ENCODE peak calls at places on chromosomes 3 and 15, in nine cellular contexts. E is LNCaP clone FGC; B is left ventricle myocardium inferior; Q is CD8-positive, alpha-beta T cell; M is ovary; Z is IMR-90; V is kidney epithelial cell; G is hepatocyte; O is psoas muscle. T is an unnamed sample.

GRCh38 chr3:111012388-111013248 is 59.0 kb upstream of the NECTIN3 start:
- DNase-seq in E (no peak), B (no peak), Q (no peak), M (no peak), Z (no peak), V (no peak), G (peak), O (no peak), T (no peak)

GRCh38 chr3:88713233-88713691 is 394.2 kb upstream of the EPHA3 start:
- DNase-seq in E (no peak), B (no peak), Q (no peak), M (no peak), Z (peak), V (peak), G (no peak), O (no peak), T (no peak)

GRCh38 chr3:32045091-32045964 is 61.1 kb upstream of the GPD1L start:
- DNase-seq in E (peak), B (no peak), Q (no peak), M (peak), Z (peak), V (no peak), G (peak), O (no peak), T (no peak)

GRCh38 chr3:14320221-14320620 is 82.2 kb upstream of the SLC6A6 start:
- DNase-seq in E (no peak), B (no peak), Q (no peak), M (no peak), Z (no peak), V (no peak), G (no peak), O (no peak), T (no peak)

GRCh38 chr15:42724276-42724675 is 12.7 kb downstream of the CDAN1 start:
- DNase-seq in E (no peak), B (no peak), Q (no peak), M (no peak), Z (no peak), V (no peak), G (no peak), O (no peak), T (no peak)

GRCh38 chr15:97745481-97746071 is 214.9 kb upstream of the ARRDC4 start:
- DNase-seq in E (peak), B (no peak), Q (no peak), M (no peak), Z (no peak), V (no peak), G (peak), O (no peak), T (peak)

GRCh38 chr15:63983071-63983711 is 63.1 kb downstream of the DAPK2 start:
- DNase-seq in E (no peak), B (no peak), Q (no peak), M (no peak), Z (no peak), V (no peak), G (no peak), O (no peak), T (no peak)

GRCh38 chr3:159165972-159166371 is 364.1 kb downstream of the MFSD1 start:
- DNase-seq in E (no peak), B (no peak), Q (no peak), M (no peak), Z (no peak), V (no peak), G (no peak), O (no peak), T (no peak)

GRCh38 chr15:47184003-47184404 is 533.3 kb upstream of the SEMA6D start:
- DNase-seq in E (no peak), B (no peak), Q (no peak), M (peak), Z (no peak), V (no peak), G (peak), O (peak), T (no peak)

GRCh38 chr15:72850833-72851232 is 67.3 kb upstream of the ADPGK start:
- DNase-seq in E (no peak), B (no peak), Q (no peak), M (no peak), Z (no peak), V (no peak), G (no peak), O (no peak), T (no peak)

GRCh38 chr3:12194669-12195161 is 36.0 kb upstream of the TIMP4 start:
- DNase-seq in E (no peak), B (no peak), Q (no peak), M (no peak), Z (peak), V (no peak), G (peak), O (no peak), T (peak)
- TF ChIP-seq CTCF in E (no peak), B (no peak), Q (no peak), M (no peak), Z (no peak), V (peak), G (no peak), O (no peak), T (peak)

DNA sequence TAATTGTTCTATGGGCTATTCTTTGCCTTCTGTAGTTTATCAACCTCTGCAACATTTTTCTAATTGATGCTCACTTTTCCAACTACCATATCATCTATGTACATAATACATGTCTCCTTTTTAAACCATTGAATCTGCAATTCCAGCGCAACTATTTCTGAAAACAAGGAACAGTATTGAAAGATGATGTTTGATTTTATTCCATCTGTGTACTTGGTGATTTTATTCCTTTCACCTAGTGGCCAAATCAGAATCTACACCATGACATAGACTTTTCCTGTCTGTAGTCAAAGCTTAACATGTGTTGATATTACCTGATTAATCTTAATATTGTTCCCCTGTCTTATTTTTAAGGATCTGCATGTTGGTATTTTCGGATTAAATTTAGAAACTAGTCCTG is 13.0 kb downstream of the NKTR start:
- DNase-seq in E (no peak), B (no peak), Q (no peak), M (no peak), Z (no peak), V (no peak), G (no peak), O (no peak), T (no peak)
- H3K4me3 ChIP-seq in E (no peak), B (no peak), Q (no peak), M (no peak), Z (no peak), V (no peak), G (no peak), O (no peak), T (no peak)

GRCh38 chr3:106208979-106209378 is 340.2 kb upstream of the CBLB start:
- DNase-seq in E (peak), B (no peak), Q (no peak), M (no peak), Z (peak), V (no peak), G (no peak), O (no peak), T (no peak)

GRCh38 chr3:106208266-106208665 is 339.5 kb upstream of the CBLB start:
- DNase-seq in E (no peak), B (no peak), Q (no peak), M (no peak), Z (no peak), V (no peak), G (no peak), O (no peak), T (no peak)

GRCh38 chr3:106206613-106207012 is 337.8 kb upstream of the CBLB start:
- DNase-seq in E (no peak), B (no peak), Q (no peak), M (no peak), Z (no peak), V (no peak), G (no peak), O (no peak), T (no peak)

GRCh38 chr3:106204160-106204868 is 335.5 kb upstream of the CBLB start:
- DNase-seq in E (no peak), B (no peak), Q (no peak), M (no peak), Z (peak), V (peak), G (no peak), O (no peak), T (no peak)

GRCh38 chr3:106206165-106206564 is 337.4 kb upstream of the CBLB start:
- DNase-seq in E (no peak), B (no peak), Q (no peak), M (no peak), Z (peak), V (peak), G (no peak), O (no peak), T (no peak)
- TF ChIP-seq CTCF in E (no peak), B (no peak), Q (no peak), M (no peak), Z (no peak), V (no peak), G (no peak), O (no peak), T (no peak)

DNA sequence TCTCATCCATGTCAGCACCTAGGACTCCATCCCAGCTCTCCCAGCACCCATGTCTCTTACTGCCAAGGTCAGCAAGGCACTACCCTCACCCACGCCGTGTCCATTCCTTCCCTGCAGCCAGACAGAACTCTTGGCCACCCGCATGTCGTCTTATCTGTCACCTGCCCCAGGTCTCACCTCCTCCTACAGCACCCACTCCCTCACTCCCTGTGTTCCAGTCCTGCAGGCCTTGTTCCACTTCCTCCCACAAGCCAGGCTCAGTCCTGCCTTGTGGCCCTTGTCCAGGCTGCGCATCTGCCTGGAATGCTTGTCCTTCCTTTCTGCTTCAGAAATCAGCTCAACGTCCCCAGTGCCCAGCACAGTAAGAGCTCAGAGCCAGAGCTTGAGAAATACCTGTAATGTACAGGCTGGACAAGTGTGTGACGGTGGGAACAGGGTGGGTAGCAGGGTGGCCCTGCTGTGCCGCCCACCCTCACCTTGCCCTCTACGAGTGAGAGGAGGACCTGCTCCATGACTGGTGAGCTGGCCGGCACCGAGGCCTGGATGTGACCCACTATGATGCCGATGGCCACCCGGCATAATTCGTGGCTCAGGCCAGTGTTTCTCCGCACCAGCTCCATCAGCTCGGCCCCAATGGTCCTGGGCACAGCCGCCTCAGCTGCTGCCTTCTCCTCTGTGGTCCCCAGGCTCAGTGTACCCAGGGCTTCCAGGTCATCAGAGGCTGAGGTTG is 4.7 kb downstream of the NCKIPSD start:
- DNase-seq in E (no peak), B (no peak), Q (no peak), M (no peak), Z (no peak), V (no peak), G (no peak), O (no peak), T (no peak)
- H3K4me3 ChIP-seq in E (no peak), B (no peak), Q (no peak), M (no peak), Z (no peak), V (no peak), G (no peak), O (no peak), T (no peak)